ENCODE peak calls at places on chromosome 11, in six cellular contexts. X is endothelial cell, V is AG09319, Y is Peyer's patch, L is fibroblast of pulmonary artery, W is HFFc6. G is an unnamed sample.

GRCh38 chr11:60326955-60327354 is at the start of gene MS4A6E:
- DNase-seq in X (no peak), V (no peak), Y (no peak), L (no peak), W (no peak), G (no peak)

GRCh38 chr11:130318031-130318673 is 3.4 kb upstream of the ZBTB44 start:
- DNase-seq in X (no peak), V (no peak), Y (no peak), L (no peak), W (no peak), G (no peak)

GRCh38 chr11:130089669-130090063 is 20.0 kb downstream of the APLP2 start:
- DNase-seq in X (no peak), V (no peak), Y (no peak), L (peak), W (no peak), G (no peak)

GRCh38 chr11:69662021-69662698 is 13.0 kb downstream of the LTO1 start:
- DNase-seq in X (no peak), V (no peak), Y (peak), L (no peak), W (no peak), G (peak)

GRCh38 chr11:126727381-126727780 is 273.2 kb downstream of the KIRREL3 start:
- DNase-seq in X (no peak), V (no peak), Y (no peak), L (no peak), W (no peak), G (no peak)

GRCh38 chr11:120929090-120929489 is 94.8 kb upstream of the TBCEL start:
- DNase-seq in X (no peak), V (no peak), Y (no peak), L (peak), W (peak), G (no peak)

GRCh38 chr11:85787168-85787567 is 23.8 kb downstream of the SYTL2 start:
- DNase-seq in X (no peak), V (no peak), Y (no peak), L (no peak), W (no peak), G (no peak)

GRCh38 chr11:10331548-10332289 is 26.8 kb downstream of the ADM start:
- DNase-seq in X (no peak), V (no peak), Y (no peak), L (no peak), W (no peak), G (no peak)

GRCh38 chr11:109747839-109748238 is 325.8 kb downstream of the C11orf87 start:
- DNase-seq in X (no peak), V (no peak), Y (no peak), L (no peak), W (no peak), G (peak)

GRCh38 chr11:119055901-119056300 is 1.1 kb downstream of the HYOU1 start:
- DNase-seq in X (no peak), V (no peak), Y (no peak), L (peak), W (peak), G (no peak)

GRCh38 chr11:128625316-128625715 is 38.0 kb upstream of the ETS1 start:
- DNase-seq in X (no peak), V (no peak), Y (no peak), L (no peak), W (no peak), G (no peak)

GRCh38 chr11:944711-945470 is 19.2 kb downstream of the AP2A2 start:
- DNase-seq in X (no peak), V (no peak), Y (no peak), L (peak), W (no peak), G (no peak)
- TF ChIP-seq CTCF in X (no peak), V (peak), Y (no peak), L (peak), W (no peak), G (no peak)

DNA sequence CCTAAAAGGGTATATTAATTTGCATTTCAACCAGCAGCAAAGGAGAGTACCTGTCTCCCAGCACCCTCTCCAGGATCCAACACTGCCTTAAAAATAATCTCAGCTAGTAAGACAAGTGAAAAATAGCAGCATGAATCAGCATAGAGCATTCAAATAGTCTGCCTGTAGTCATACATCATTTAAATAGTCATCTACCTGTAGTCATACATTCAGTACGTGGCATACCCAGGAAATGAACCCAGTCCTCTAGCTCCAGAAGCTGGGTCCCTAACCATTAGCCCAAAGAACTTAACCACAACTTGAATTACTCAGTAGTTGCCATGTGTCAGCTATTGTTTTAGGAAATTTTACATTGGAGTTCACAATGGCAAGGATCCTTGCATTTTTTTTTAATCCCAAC is 9.3 kb downstream of the TENM4 start:
- DNase-seq in X (no peak), V (no peak), Y (no peak), L (no peak), W (peak), G (no peak)
- TF ChIP-seq CTCF in X (no peak), V (no peak), Y (no peak), L (no peak), W (no peak), G (no peak)

DNA sequence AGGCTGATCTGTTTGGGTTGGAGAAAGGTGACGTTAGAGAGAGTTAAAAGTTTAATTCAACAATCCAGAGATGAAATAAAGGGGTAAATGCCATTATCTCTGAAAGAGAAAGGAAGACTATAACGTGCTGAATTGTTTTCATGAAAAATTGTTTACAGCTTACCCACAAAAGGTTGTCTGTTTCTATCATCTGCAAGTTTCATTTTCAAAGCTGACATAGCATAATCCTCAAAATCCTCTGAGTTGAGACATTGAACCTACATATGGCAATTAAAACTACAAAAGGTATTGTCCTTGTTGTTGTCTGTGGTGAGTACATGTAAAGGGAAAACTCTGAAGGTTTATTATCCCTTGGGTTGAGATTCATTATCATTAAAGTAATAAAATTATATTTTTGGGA is 569.9 kb downstream of the LUZP2 start:
- DNase-seq in X (no peak), V (no peak), Y (no peak), L (no peak), W (no peak), G (no peak)
- TF ChIP-seq CTCF in X (no peak), V (no peak), Y (no peak), L (no peak), W (no peak), G (no peak)

GRCh38 chr11:56089697-56090096 is 3.4 kb upstream of the OR8I2 start:
- DNase-seq in X (no peak), V (no peak), Y (no peak), L (no peak), W (no peak), G (no peak)
- TF ChIP-seq CTCF in X (peak), V (no peak), Y (no peak), L (no peak), W (no peak), G (no peak)

G was measured in CD14-positive monocyte.